ENCODE peak calls at places on chromosomes 1 and 21, in eight cellular contexts. L is BE2C; W is activated CD4-positive, alpha-beta T cell treated with anti-CD3 and anti-CD28 coated beads, Interleukin-2, amount 10 ng/mL, durations not matched to agents 7 days and 5 days; S is CD4-positive, alpha-beta T cell; G is memory B cell; B is fibroblast of lung; O is mucosa of gallbladder; C is adipocyte. P is an unnamed sample.

GRCh38 chr1:196400478-196401453 is 207.5 kb downstream of the KCNT2 start:
- DNase-seq in O (peak; percentile 64), C (peak; percentile 82), L (no peak), S (no peak), B (peak; percentile 93), W (no peak), G (no peak), P (peak; percentile 93)

GRCh38 chr1:16199700-16200099 is 12.8 kb downstream of the ARHGEF19 start:
- DNase-seq in O (no peak), W (no peak), L (no peak), S (no peak), G (no peak), C (no peak), B (no peak), P (no peak)

GRCh38 chr21:39006653-39007417 is 176.4 kb downstream of the PSMG1 start:
- DNase-seq in L (no peak), O (peak; percentile 64), C (no peak), W (no peak), G (no peak), S (no peak), B (peak; percentile 63), P (no peak)

GRCh38 chr1:210792703-210793102 is 341.2 kb downstream of the KCNH1 start:
- DNase-seq in B (peak; percentile 26), W (no peak), G (no peak), L (peak; percentile 18), C (peak; percentile 72), S (no peak), O (no peak), P (peak; percentile 89)

GRCh38 chr1:111825217-111825616 is 69.5 kb downstream of the DDX20 start:
- DNase-seq in W (no peak), B (no peak), G (no peak), C (no peak), O (no peak), S (no peak), L (no peak), P (no peak)

GRCh38 chr1:41387667-41388091 is 26.4 kb downstream of the FOXO6 start:
- DNase-seq in G (no peak), S (no peak), B (peak; percentile 66), O (peak; percentile 76), L (peak; percentile 66), W (no peak), C (peak; percentile 78), P (peak; percentile 59)

GRCh38 chr1:220290163-220290761 is 18.0 kb upstream of the RAB3GAP2 start:
- DNase-seq in O (no peak), B (no peak), S (no peak), L (no peak), C (no peak), W (no peak), G (no peak), P (no peak)

GRCh38 chr1:180854001-180854400 is 58.7 kb upstream of the KIAA1614 start:
- DNase-seq in G (no peak), W (no peak), L (no peak), B (no peak), C (peak; percentile 58), S (no peak), O (no peak), P (no peak)

GRCh38 chr1:94383966-94384408 is 34.2 kb upstream of the ABCD3 start:
- DNase-seq in L (no peak), S (no peak), G (no peak), W (no peak), O (peak; percentile 86), C (peak; percentile 29), B (peak; percentile 50), P (peak; percentile 63)

GRCh38 chr1:71638081-71638766 is 557.4 kb upstream of the ZRANB2 start:
- DNase-seq in O (no peak), L (no peak), C (peak; percentile 70), S (no peak), B (peak; percentile 55), G (no peak), W (no peak), P (peak; percentile 80)

GRCh38 chr1:64826991-64827390 is 82.1 kb downstream of the RAVER2 start:
- DNase-seq in W (no peak), L (no peak), C (no peak), G (no peak), B (no peak), S (no peak), O (no peak), P (no peak)

GRCh38 chr1:239253032-239253431 is 133.3 kb upstream of the CHRM3 start:
- DNase-seq in C (no peak), O (no peak), S (no peak), W (no peak), G (no peak), B (no peak), L (no peak), P (peak; percentile 36)

GRCh38 chr1:8382051-8382505 is 64.2 kb downstream of the SLC45A1 start:
- DNase-seq in C (no peak), L (no peak), O (no peak), W (no peak), B (no peak), G (no peak), S (no peak), P (peak; percentile 53)

GRCh38 chr1:245765241-245766000 is 610.6 kb downstream of the KIF26B start:
- DNase-seq in G (no peak), O (no peak), W (no peak), S (no peak), L (no peak), C (peak; percentile 41), B (peak; percentile 82), P (peak; percentile 84)

GRCh38 chr1:39331647-39332046 is 127.2 kb downstream of the MACF1 start:
- DNase-seq in S (no peak), W (no peak), L (no peak), O (no peak), G (no peak), B (no peak), C (no peak), P (no peak)

GRCh38 chr1:58884706-58885661 is 101.1 kb upstream of the JUN start:
- DNase-seq in G (no peak), O (peak; percentile 71), C (no peak), B (no peak), W (no peak), L (no peak), S (no peak), P (no peak)

GRCh38 chr1:30879126-30879786 is 29.3 kb downstream of the SDC3 start:
- DNase-seq in W (no peak), S (no peak), G (no peak), C (peak; percentile 48), L (no peak), B (no peak), O (no peak), P (no peak)

GRCh38 chr21:46005081-46005480 is 23.5 kb downstream of the COL6A1 start:
- DNase-seq in L (no peak), S (no peak), B (no peak), W (no peak), O (no peak), C (no peak), G (no peak), P (no peak)

GRCh38 chr1:33459766-33460543 is 12.5 kb upstream of the ZSCAN20 start:
- DNase-seq in W (no peak), L (no peak), B (peak; percentile 40), S (no peak), O (no peak), C (no peak), G (no peak), P (peak; percentile 36)

GRCh38 chr1:113868387-113869083 is 3.0 kb downstream of the PTPN22 start:
- DNase-seq in C (peak; percentile 15), L (no peak), G (no peak), W (no peak), O (no peak), S (no peak), B (no peak), P (peak; percentile 67)

GRCh38 chr1:97088386-97088785 is 366.8 kb downstream of the PTBP2 start:
- DNase-seq in W (no peak), C (no peak), O (no peak), S (no peak), B (peak; percentile 21), G (no peak), L (no peak), P (no peak)

GRCh38 chr1:212987702-212988322 is 27.9 kb downstream of the ANGEL2 start:
- DNase-seq in O (no peak), W (no peak), G (no peak), C (peak; percentile 10), L (no peak), S (no peak), B (peak; percentile 42), P (peak; percentile 68)

GRCh38 chr1:30950053-30950452 is 41.5 kb upstream of the SDC3 start:
- DNase-seq in W (no peak), S (no peak), L (no peak), G (no peak), C (no peak), O (no peak), B (no peak), P (no peak)

GRCh38 chr1:6239950-6240768 is 3.8 kb upstream of the HES3 start:
- DNase-seq in O (no peak), L (no peak), S (no peak), G (no peak), W (no peak), C (peak; percentile 91), B (peak; percentile 41), P (no peak)

GRCh38 chr21:22363504-22363903 is 1365.3 kb downstream of the NCAM2 start:
- DNase-seq in S (no peak), B (no peak), W (no peak), G (no peak), L (no peak), O (no peak), C (no peak), P (no peak)

GRCh38 chr1:48530727-48531351 is 58.8 kb upstream of the SPATA6 start:
- DNase-seq in B (peak; percentile 59), G (peak; percentile 2), L (peak; percentile 83), O (peak; percentile 67), C (peak; percentile 59), W (peak; percentile 59), S (no peak), P (peak; percentile 9)

GRCh38 chr1:100036718-100037664 is 67.2 kb downstream of the SLC35A3 start:
- DNase-seq in S (no peak), L (no peak), W (no peak), B (peak; percentile 47), G (no peak), C (peak; percentile 29), O (no peak), P (peak; percentile 63)

GRCh38 chr1:114700026-114700600 is 4.8 kb upstream of the AMPD1 start:
- DNase-seq in G (no peak), W (no peak), C (peak; percentile 31), L (no peak), S (no peak), B (no peak), O (no peak), P (peak; percentile 57)

GRCh38 chr1:109818351-109819325 is 54.9 kb upstream of the EPS8L3 start:
- DNase-seq in G (no peak), S (no peak), B (no peak), O (no peak), W (no peak), L (no peak), C (no peak), P (no peak)

GRCh38 chr1:243639027-243639658 is 210.9 kb downstream of the AKT3 start:
- DNase-seq in B (no peak), L (no peak), C (no peak), G (no peak), W (no peak), O (no peak), S (no peak), P (no peak)

GRCh38 chr1:115529216-115529897 is 112.4 kb upstream of the VANGL1 start:
- DNase-seq in G (no peak), L (no peak), B (no peak), O (no peak), S (no peak), C (no peak), W (no peak), P (no peak)

GRCh38 chr1:236394905-236395779 is 1.1 kb downstream of the EDARADD start:
- DNase-seq in C (peak; percentile 71), L (peak; percentile 18), G (no peak), W (peak; percentile 41), O (peak; percentile 17), B (peak; percentile 9), S (peak; percentile 25), P (peak; percentile 8)

GRCh38 chr1:27296773-27297214 is 25.2 kb upstream of the TMEM222 start:
- DNase-seq in C (peak; percentile 92), W (peak; percentile 78), O (peak; percentile 53), G (peak; percentile 54), S (peak; percentile 62), L (peak; percentile 69), B (peak; percentile 56), P (peak; percentile 12)

GRCh38 chr1:62198069-62198780 is 3.6 kb downstream of the L1TD1 start:
- DNase-seq in L (no peak), W (no peak), O (no peak), C (no peak), S (no peak), B (no peak), G (no peak), P (no peak)

P was measured in astrocyte.